ENCODE peak calls at places on chromosomes 1 and 21, in seven cellular contexts. R is mammary epithelial cell, L is Panc1, B is tibial artery, M is breast epithelium, A is foreskin fibroblast, O is mesothelial cell of epicardium. K is an unnamed sample.

GRCh38 chr1:174058639-174059038 is 36.5 kb upstream of the RC3H1 start:
- DNase-seq in R (no peak), B (no peak), O (no peak), A (peak), M (no peak), L (no peak), K (no peak)

GRCh38 chr1:29383972-29384371 is 147.7 kb downstream of the PTPRU start:
- DNase-seq in M (no peak), O (no peak), R (peak), L (no peak), B (no peak), A (peak), K (no peak)

GRCh38 chr1:75724472-75725022 is at the start of gene ACADM:
- DNase-seq in A (peak), B (peak), R (peak), M (peak), O (peak), L (peak), K (peak)

GRCh38 chr1:147640553-147641165 is 29.7 kb downstream of the ACP6 start:
- DNase-seq in R (peak), O (peak), A (peak), B (peak), L (peak), M (peak), K (peak)

GRCh38 chr21:31658053-31658452 is 1.4 kb upstream of the SOD1 start:
- DNase-seq in L (no peak), O (no peak), A (no peak), R (no peak), B (no peak), M (no peak), K (no peak)

GRCh38 chr1:71561729-71562128 is 480.9 kb upstream of the ZRANB2 start:
- DNase-seq in L (no peak), M (no peak), A (peak), R (peak), B (no peak), O (no peak), K (no peak)

GRCh38 chr21:31893841-31894240 is 21.0 kb downstream of the HUNK start:
- DNase-seq in B (no peak), R (no peak), M (peak), O (no peak), A (no peak), L (no peak), K (no peak)

GRCh38 chr1:118960026-118960561 is 28.0 kb downstream of the TBX15 start:
- DNase-seq in B (no peak), L (no peak), O (no peak), R (no peak), M (no peak), A (peak), K (no peak)

GRCh38 chr21:45948576-45949141 is 32.9 kb upstream of the COL6A1 start:
- DNase-seq in L (no peak), R (no peak), A (no peak), O (no peak), M (no peak), B (no peak), K (no peak)

GRCh38 chr1:160622885-160623633 is 23.8 kb downstream of the SLAMF1 start:
- DNase-seq in R (no peak), O (no peak), M (no peak), A (no peak), L (no peak), B (no peak), K (no peak)

GRCh38 chr1:96722161-96722908 is 751 bp downstream of the PTBP2 start:
- DNase-seq in O (peak), M (peak), A (peak), R (peak), B (peak), L (peak), K (no peak)

GRCh38 chr1:21647431-21648373 is 21.5 kb downstream of the RAP1GAP start:
- DNase-seq in O (peak), R (peak), A (peak), M (no peak), B (no peak), L (no peak), K (peak)

GRCh38 chr1:40315795-40316594 is 1.1 kb downstream of the COL9A2 start:
- DNase-seq in A (peak), O (no peak), L (no peak), B (no peak), R (no peak), M (no peak), K (peak)

GRCh38 chr1:17239420-17239819 is 9.5 kb upstream of the PADI3 start:
- DNase-seq in A (peak), R (peak), O (no peak), M (no peak), L (peak), B (no peak), K (peak)

GRCh38 chr1:178587975-178588374 is 75.1 kb downstream of the TEX35 start:
- DNase-seq in A (no peak), L (no peak), M (no peak), R (no peak), B (no peak), O (no peak), K (no peak)
- TF ChIP-seq CTCF in A (no peak), L (no peak), M (no peak), R (no peak), B (no peak), O (no peak), K (no peak)

DNA sequence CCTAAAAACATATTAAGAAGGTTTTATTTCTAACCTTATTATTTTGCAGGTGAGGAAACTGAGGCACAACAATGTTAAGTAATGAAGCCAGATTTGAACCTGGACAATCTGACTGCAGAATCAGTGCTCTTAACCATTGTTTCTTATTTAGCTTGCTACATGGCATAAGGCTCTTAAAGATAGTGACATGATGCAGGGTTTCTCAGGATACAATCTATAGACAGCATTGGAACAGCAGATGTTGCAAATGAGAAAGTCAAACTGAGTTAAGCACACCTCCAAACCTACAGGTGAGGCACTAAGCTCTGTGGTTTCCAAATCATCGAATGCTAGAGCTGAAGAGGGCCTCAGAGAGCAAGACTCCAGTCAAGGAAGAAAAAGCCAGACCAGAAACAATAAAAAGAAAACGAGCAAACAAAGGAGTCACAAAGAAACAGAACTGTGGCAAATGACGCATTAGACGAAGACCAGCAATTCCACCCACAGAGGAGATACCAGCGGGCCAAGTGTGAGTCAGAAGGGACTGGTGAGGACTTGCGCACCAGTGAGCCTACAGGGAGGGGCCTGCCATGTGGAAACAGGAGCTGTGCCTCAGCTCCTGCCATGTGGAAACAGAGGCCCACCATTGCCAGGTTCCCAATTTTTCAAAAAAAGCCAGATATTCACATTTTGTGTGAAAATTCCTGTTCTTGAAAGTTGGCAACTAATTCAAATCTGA is 14.4 kb downstream of the CD58 start:
- DNase-seq in M (peak), R (peak), O (no peak), L (no peak), B (peak), A (peak), K (no peak)
- TF ChIP-seq CTCF in M (no peak), R (peak), O (no peak), L (no peak), B (no peak), A (no peak), K (no peak)

GRCh38 chr1:190633488-190633887 is 155.8 kb upstream of the BRINP3 start:
- DNase-seq in L (no peak), R (no peak), M (no peak), A (no peak), B (no peak), O (no peak), K (no peak)
- TF ChIP-seq CTCF in L (no peak), R (no peak), M (no peak), A (no peak), B (no peak), O (no peak), K (no peak)

DNA sequence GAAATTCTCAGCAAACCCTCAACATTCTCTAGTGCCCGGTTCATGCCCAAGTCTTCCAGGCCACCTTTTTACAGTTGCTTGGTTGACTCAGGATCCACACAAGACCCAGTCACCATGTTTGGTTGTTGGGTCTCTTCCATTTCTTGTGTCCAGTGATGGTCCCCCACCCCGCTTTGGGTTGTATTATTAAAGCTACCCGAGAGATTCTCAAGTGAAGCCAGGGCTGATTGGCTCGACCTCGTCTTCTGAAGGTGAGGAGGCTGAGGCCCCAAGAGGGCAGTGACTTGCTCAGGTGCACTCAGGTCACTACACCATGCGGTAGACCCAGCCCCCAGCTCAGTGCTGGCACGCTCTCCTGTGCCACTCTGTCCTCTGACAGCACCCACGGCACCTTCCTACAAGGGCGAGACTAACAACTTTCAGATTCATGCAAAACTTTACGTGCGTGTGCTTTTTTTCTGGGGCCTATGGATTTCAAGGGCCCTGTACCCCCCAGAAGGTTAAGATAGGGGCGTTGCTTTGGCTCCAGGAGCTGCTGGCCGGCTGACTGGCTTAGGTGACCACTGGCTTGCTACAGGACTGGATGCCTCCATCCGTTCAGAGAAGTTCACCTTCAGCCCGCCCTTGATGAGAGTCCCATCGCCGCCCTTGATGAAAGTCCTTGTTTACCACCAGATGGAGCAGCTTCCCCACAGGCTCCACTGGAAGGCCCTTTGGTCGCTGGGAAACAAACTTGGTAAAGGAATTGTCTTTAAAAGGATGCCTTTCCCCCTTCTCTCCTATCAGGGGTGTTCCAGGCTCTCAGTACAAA is 50.4 kb downstream of the CAPN9 start:
- DNase-seq in R (peak), O (peak), A (peak), L (peak), B (peak), M (peak), K (no peak)
- TF ChIP-seq CTCF in R (peak), O (peak), A (peak), L (peak), B (peak), M (peak), K (no peak)

GRCh38 chr1:232950197-232950918 is at the start of gene NTPCR:
- DNase-seq in A (peak), B (peak), R (peak), L (peak), O (peak), M (peak), K (peak)
- TF ChIP-seq CTCF in A (no peak), B (peak), R (no peak), L (no peak), O (no peak), M (no peak), K (no peak)

GRCh38 chr1:109933856-109934711 is 23.4 kb downstream of the CSF1 start:
- DNase-seq in A (peak), B (no peak), M (no peak), R (peak), O (no peak), L (no peak), K (peak)
- TF ChIP-seq CTCF in A (no peak), B (no peak), M (no peak), R (no peak), O (no peak), L (no peak), K (no peak)